ENCODE peak calls at places on chromosomes 4 and X, in nine cellular contexts. I, N, Z, F, S, P, Q, V and C are unnamed samples.

GRCh38 chr4:152780267-152780811 is 585 bp downstream of the ARFIP1 start:
- DNase-seq in Z (peak), Q (peak), V (no peak), P (peak), F (peak), I (peak), S (no peak), N (no peak), C (no peak)

GRCh38 chr4:139419388-139419914 is 34.5 kb upstream of the RAB33B start:
- DNase-seq in N (peak), V (no peak), S (peak), I (peak), F (peak), Z (peak), Q (peak), P (peak), C (no peak)

GRCh38 chrX:123818243-123818642 is 41.6 kb upstream of the XIAP start:
- DNase-seq in P (peak), I (no peak), Q (peak), Z (no peak), N (no peak), V (peak), F (peak), S (no peak), C (no peak)

GRCh38 chr4:84917869-84918600 is 48.5 kb downstream of the WDFY3 start:
- DNase-seq in P (no peak), N (no peak), F (no peak), Z (no peak), Q (no peak), V (no peak), I (no peak), S (no peak), C (no peak)

GRCh38 chr4:128600996-128601857 is 208.3 kb upstream of the JADE1 start:
- DNase-seq in V (peak), Q (peak), P (peak), Z (no peak), N (peak), S (peak), I (peak), F (no peak), C (peak)

GRCh38 chr4:122889726-122890125 is 32.7 kb downstream of the NUDT6 start:
- DNase-seq in I (peak), P (no peak), S (no peak), Q (no peak), V (peak), N (no peak), F (no peak), Z (no peak), C (no peak)

GRCh38 chr4:4341861-4342650 is 44.8 kb upstream of the NSG1 start:
- DNase-seq in V (no peak), P (no peak), N (no peak), S (no peak), I (no peak), Z (no peak), F (no peak), Q (no peak), C (no peak)

GRCh38 chr4:36285784-36286480 is 4.5 kb downstream of the DTHD1 start:
- DNase-seq in Q (no peak), Z (no peak), N (no peak), V (no peak), F (peak), P (no peak), I (peak), S (no peak), C (no peak)

GRCh38 chr4:27917381-27917780 is 1056.7 kb downstream of the STIM2 start:
- DNase-seq in I (no peak), V (no peak), Q (no peak), P (no peak), F (no peak), S (no peak), Z (no peak), N (no peak), C (no peak)

GRCh38 chrX:5265324-5265723 is 963.3 kb downstream of the NLGN4X start:
- DNase-seq in N (no peak), Q (no peak), I (no peak), S (no peak), P (no peak), V (no peak), F (no peak), Z (no peak), C (no peak)

GRCh38 chr4:6391852-6392188 is 80.6 kb downstream of the PPP2R2C start:
- DNase-seq in I (peak), S (no peak), Q (no peak), N (no peak), F (no peak), Z (no peak), P (no peak), V (no peak), C (no peak)

GRCh38 chrX:85698921-85699320 is 319.5 kb upstream of the POF1B start:
- DNase-seq in S (no peak), N (no peak), Z (peak), P (no peak), V (no peak), I (no peak), Q (no peak), F (no peak), C (no peak)

GRCh38 chrX:619812-620493 is 10.6 kb upstream of the SHOX start:
- DNase-seq in N (no peak), Q (no peak), I (no peak), Z (no peak), V (no peak), F (no peak), P (peak), S (no peak), C (no peak)